ENCODE peak calls at places on chromosomes 4 and X, in six cellular contexts. T is T-cell; K is amniotic stem cell; C is astrocyte; B is CD8-positive, alpha-beta memory T cell; A is AML-193. I is an unnamed sample.

GRCh38 chr4:2413821-2414610 is 4.4 kb downstream of the ZFYVE28 start:
- DNase-seq in A (no peak), K (no peak), B (no peak), T (no peak), C (no peak), I (no peak)

GRCh38 chr4:69056921-69057562 is 39.2 kb upstream of the UGT2B7 start:
- DNase-seq in A (no peak), B (no peak), T (no peak), C (peak), K (no peak), I (no peak)

GRCh38 chr4:137905930-137906329 is 336.2 kb downstream of the SLC7A11 start:
- DNase-seq in B (no peak), A (no peak), T (no peak), K (no peak), C (peak), I (no peak)

GRCh38 chr4:102725229-102725628 is 35.5 kb downstream of the MANBA start:
- DNase-seq in C (no peak), B (no peak), A (no peak), T (no peak), K (no peak), I (no peak)

GRCh38 chr4:64158648-64159326 is 250.5 kb downstream of the TECRL start:
- DNase-seq in T (no peak), B (no peak), A (peak), C (peak), K (peak), I (no peak)

GRCh38 chr4:169993531-169993930 is 32.7 kb downstream of the MFAP3L start:
- DNase-seq in B (no peak), C (no peak), K (no peak), A (no peak), T (no peak), I (no peak)

GRCh38 chr4:107034091-107034698 is 1.9 kb downstream of the DKK2 start:
- DNase-seq in A (no peak), B (no peak), C (peak), K (no peak), T (no peak), I (no peak)

GRCh38 chrX:55161581-55161980 is 58.6 kb upstream of the PAGE5 start:
- DNase-seq in B (no peak), C (no peak), T (no peak), A (no peak), K (no peak), I (no peak)

GRCh38 chrX:41971346-41971745 is 48.0 kb upstream of the CASK start:
- DNase-seq in K (no peak), C (no peak), B (no peak), T (no peak), A (no peak), I (no peak)

GRCh38 chrX:38941675-38942074 is 140.4 kb downstream of the MID1IP1 start:
- DNase-seq in B (no peak), C (no peak), A (no peak), T (no peak), K (no peak), I (no peak)

GRCh38 chr4:84279678-84280077 is 219.4 kb downstream of the NKX6-1 start:
- DNase-seq in A (no peak), T (no peak), B (no peak), K (no peak), C (peak), I (no peak)

GRCh38 chr4:51894246-51894645 is 51.3 kb downstream of the DCUN1D4 start:
- DNase-seq in K (no peak), C (peak), T (no peak), A (no peak), B (no peak), I (no peak)